ENCODE peak calls at places on chromosomes 13 and 19, in five cellular contexts. I is PC-3, X is neural progenitor cell, E is GM23338, C is HCT116. N is an unnamed sample.

GRCh38 chr19:51402117-51402516 is 11.7 kb upstream of the C19orf84 start:
- DNase-seq in I (no peak), X (no peak), E (no peak), C (no peak), N (no peak)

GRCh38 chr19:4713384-4713951 is 10.2 kb downstream of the DPP9 start:
- DNase-seq in I (peak; percentile 100), X (no peak), E (no peak), C (peak; percentile 94), N (peak; percentile 99)

GRCh38 chr13:45143346-45143751 is 23.0 kb downstream of the GTF2F2 start:
- DNase-seq in I (peak; percentile 15), X (no peak), E (no peak), C (peak; percentile 8), N (no peak)

GRCh38 chr19:54114340-54114826 is 1.1 kb downstream of the TFPT start:
- DNase-seq in I (peak; percentile 64), X (peak; percentile 29), E (peak; percentile 64), C (no peak), N (peak; percentile 75)

GRCh38 chr13:97026759-97027555 is 32.7 kb upstream of the OXGR1 start:
- DNase-seq in I (no peak), X (no peak), E (no peak), C (no peak), N (peak; percentile 52)

GRCh38 chr13:86946734-86947133 is 724.4 kb upstream of the SLITRK5 start:
- DNase-seq in I (no peak), X (no peak), E (peak; percentile 44), C (no peak), N (no peak)

GRCh38 chr13:74920945-74921725 is 560.8 kb downstream of the TBC1D4 start:
- DNase-seq in I (no peak), X (no peak), E (no peak), C (no peak), N (no peak)

GRCh38 chr19:38596057-38596981 is 21.4 kb downstream of the MAP4K1 start:
- DNase-seq in I (peak; percentile 14), X (peak; percentile 95), E (peak; percentile 98), C (peak; percentile 71), N (peak; percentile 32)

GRCh38 chr13:98315466-98315865 is 138.4 kb upstream of the RNF113B start:
- DNase-seq in I (no peak), X (no peak), E (no peak), C (no peak), N (peak; percentile 82)

GRCh38 chr19:29429021-29429420 is 96.8 kb upstream of the VSTM2B start:
- DNase-seq in I (no peak), X (no peak), E (no peak), C (no peak), N (no peak)

GRCh38 chr13:94710081-94710809 is 2.1 kb downstream of the SOX21 start:
- DNase-seq in I (peak; percentile 37), X (peak; percentile 84), E (peak; percentile 53), C (no peak), N (no peak)
- TF ChIP-seq EZH2phosphoT487 in I (no peak), X (no peak), E (no peak), C (no peak), N (peak; percentile 71)

GRCh38 chr13:50679321-50679720 is 164.2 kb downstream of the DLEU7 start:
- DNase-seq in I (no peak), X (no peak), E (no peak), C (no peak), N (peak; percentile 58)

GRCh38 chr13:50677687-50678463 is 165.6 kb downstream of the DLEU7 start:
- DNase-seq in I (peak; percentile 37), X (no peak), E (no peak), C (no peak), N (peak; percentile 80)

GRCh38 chr13:50678464-50679162 is 164.9 kb downstream of the DLEU7 start:
- DNase-seq in I (peak; percentile 52), X (no peak), E (no peak), C (peak; percentile 36), N (peak; percentile 95)

GRCh38 chr13:50672025-50672424 is 171.5 kb downstream of the DLEU7 start:
- DNase-seq in I (peak; percentile 44), X (no peak), E (no peak), C (no peak), N (peak; percentile 30)

DNA sequence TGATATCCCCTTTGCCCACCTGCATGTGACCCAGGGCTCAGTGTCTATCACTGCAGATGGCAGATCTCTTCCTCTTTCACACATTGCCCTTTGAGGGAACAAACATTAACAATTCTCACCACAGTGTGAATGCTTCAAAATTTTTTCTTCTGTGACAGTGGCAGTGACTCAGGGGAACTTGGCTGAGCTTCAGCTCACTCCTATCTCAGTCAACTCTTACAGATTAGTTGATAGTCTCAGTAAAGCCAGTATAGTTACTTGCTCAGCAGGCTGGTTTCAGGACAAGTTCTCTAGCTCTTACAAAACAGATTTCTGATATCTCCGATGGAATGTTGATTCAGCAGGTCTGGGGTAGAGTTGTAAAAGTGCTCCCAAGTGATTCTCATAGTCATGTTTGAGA is 166.9 kb downstream of the DLEU7 start:
- DNase-seq in I (peak; percentile 66), X (no peak), E (no peak), C (no peak), N (peak; percentile 79)
- TF ChIP-seq EZH2phosphoT487 in I (no peak), X (no peak), E (no peak), C (no peak), N (no peak)

DNA sequence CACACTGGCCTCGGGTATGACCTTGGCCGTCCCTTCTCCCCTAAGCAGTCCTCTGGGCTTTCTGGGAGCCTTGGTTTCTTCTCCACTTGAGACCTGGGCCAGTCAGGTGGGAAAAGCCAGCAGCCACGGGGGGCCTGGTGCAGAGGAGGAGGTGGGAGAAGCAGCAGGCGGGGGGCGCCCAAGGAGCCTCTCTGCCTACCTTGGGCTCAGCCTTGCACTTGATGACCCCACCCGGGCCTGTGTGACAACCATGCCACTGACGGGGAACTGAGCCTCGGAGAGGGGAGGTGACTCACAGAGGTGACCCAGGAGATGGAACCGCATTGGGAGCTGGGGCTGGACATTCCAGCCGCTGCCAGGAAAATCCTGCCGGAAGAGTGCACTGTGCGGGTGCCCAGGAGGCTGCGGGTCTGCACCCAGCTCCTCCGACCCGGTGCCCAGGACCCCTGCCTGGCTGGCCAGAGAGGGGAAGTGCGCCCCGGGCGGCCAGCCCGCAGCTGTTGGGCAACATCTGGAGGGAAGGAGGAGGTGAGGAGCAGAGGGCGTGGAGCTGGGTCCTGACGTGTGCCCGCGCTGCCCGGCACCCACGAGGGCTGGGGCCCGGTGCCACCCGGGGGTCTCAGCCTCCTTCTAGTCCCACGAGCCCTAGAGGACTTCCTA is 23.4 kb upstream of the SLC7A10 start:
- DNase-seq in I (peak; percentile 39), X (no peak), E (no peak), C (no peak), N (peak; percentile 54)
- TF ChIP-seq EZH2phosphoT487 in I (no peak), X (no peak), E (no peak), C (no peak), N (no peak)

GRCh38 chr19:2798158-2798685 is 12.9 kb downstream of the THOP1 start:
- DNase-seq in I (no peak), X (no peak), E (no peak), C (no peak), N (no peak)

GRCh38 chr19:2799273-2800020 is 14.1 kb downstream of the THOP1 start:
- DNase-seq in I (no peak), X (no peak), E (no peak), C (no peak), N (no peak)

GRCh38 chr19:2800506-2800905 is 15.2 kb downstream of the THOP1 start:
- DNase-seq in I (no peak), X (no peak), E (no peak), C (no peak), N (no peak)

GRCh38 chr19:2797280-2797679 is 12.0 kb downstream of the THOP1 start:
- DNase-seq in I (no peak), X (no peak), E (no peak), C (no peak), N (no peak)

DNA sequence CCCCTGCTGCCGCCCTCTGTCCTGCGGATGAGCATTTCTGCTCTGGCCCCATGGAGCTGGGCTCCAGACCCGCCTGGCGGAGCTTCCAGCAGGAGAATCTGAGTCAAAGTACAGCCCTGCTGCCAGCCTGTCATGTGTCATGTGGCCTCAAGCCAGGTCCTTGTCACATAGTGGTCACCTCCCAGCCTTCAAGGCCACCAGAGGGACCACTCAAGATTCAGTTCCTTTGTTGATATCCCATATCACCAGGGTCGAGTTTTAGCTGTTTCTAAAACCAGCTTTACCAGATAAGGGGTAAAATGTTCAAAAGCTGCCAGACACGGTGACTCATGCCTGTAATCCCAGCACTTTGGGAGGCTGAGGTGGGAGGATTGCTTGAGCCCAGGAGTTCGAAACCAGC is 13.4 kb downstream of the THOP1 start:
- DNase-seq in I (peak; percentile 14), X (no peak), E (no peak), C (no peak), N (peak; percentile 51)
- TF ChIP-seq EZH2phosphoT487 in I (no peak), X (no peak), E (no peak), C (no peak), N (no peak)

DNA sequence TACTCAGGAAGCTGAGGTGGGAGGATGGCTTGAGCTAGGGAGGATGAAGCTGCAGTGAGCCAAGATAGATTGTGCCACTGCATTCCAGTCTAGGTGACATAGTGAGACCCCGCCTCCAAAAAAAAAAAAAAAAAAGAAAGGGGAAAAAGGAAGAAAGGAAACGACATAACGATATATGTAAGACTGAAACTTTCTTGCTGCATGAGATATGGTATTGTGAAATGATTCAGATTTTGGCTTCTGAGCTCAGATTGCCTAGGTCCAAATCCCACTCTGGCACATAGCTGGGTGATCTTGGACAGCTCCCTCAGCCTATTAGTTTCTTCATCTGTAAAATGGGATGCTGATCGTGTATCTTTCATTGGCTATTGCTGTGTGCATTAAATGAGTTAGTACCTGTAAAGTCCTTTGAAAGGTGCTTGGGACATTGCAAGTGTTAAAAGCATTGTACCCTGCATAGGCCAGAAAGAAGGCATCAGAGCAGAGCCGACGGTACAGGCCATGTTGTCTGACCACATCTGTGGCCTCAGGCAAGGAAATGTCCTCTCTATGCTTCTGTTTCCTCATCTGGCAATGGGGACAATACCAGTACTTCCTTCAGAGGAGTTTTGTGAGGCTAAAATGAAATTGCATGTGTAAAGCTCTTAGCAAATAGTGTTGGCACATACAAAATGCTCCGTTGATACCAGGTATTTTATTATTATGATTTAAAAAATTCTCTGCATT is 32.6 kb upstream of the SLC46A3 start:
- DNase-seq in I (no peak), X (no peak), E (peak; percentile 24), C (no peak), N (no peak)
- TF ChIP-seq EZH2phosphoT487 in I (no peak), X (no peak), E (no peak), C (no peak), N (no peak)

GRCh38 chr13:41995946-41996345 is 35.0 kb upstream of the VWA8 start:
- DNase-seq in I (peak; percentile 6), X (no peak), E (no peak), C (no peak), N (peak; percentile 64)
- TF ChIP-seq EZH2phosphoT487 in I (no peak), X (no peak), E (no peak), C (no peak), N (no peak)

N was measured in GM23248.